ENCODE peak calls at places on chromosomes 11 and 22, in five cellular contexts. One of them, this sample, is unnamed.

GRCh38 chr11:35622070-35622469 is 3.8 kb downstream of the FJX1 start:
- DNase-seq in transverse colon: no peak
- DNase-seq in lower leg skin: no peak
- DNase-seq in MM.1S: no peak
- DNase-seq in spleen: no peak
- DNase-seq in this sample: no peak

GRCh38 chr22:46588279-46589140 is 31.7 kb upstream of the GRAMD4 start:
- DNase-seq in transverse colon: no peak
- DNase-seq in lower leg skin: no peak
- DNase-seq in MM.1S: no peak
- DNase-seq in spleen: peak; percentile 82
- DNase-seq in this sample: no peak

GRCh38 chr11:111939836-111940604 is 2.9 kb downstream of the DIXDC1 start:
- DNase-seq in transverse colon: no peak
- DNase-seq in lower leg skin: no peak
- DNase-seq in MM.1S: no peak
- DNase-seq in spleen: no peak
- DNase-seq in this sample: no peak

GRCh38 chr11:23112987-23113886 is 253.0 kb upstream of the CCDC179 start:
- DNase-seq in transverse colon: peak; percentile 77
- DNase-seq in lower leg skin: no peak
- DNase-seq in MM.1S: peak; percentile 59
- DNase-seq in spleen: no peak
- DNase-seq in this sample: peak; percentile 34

GRCh38 chr11:115931684-115932083 is 427.5 kb upstream of the CADM1 start:
- DNase-seq in transverse colon: no peak
- DNase-seq in lower leg skin: no peak
- DNase-seq in MM.1S: no peak
- DNase-seq in spleen: no peak
- DNase-seq in this sample: no peak

GRCh38 chr11:128604723-128605122 is 17.4 kb upstream of the ETS1 start:
- DNase-seq in transverse colon: no peak
- DNase-seq in lower leg skin: no peak
- DNase-seq in MM.1S: no peak
- DNase-seq in spleen: no peak
- DNase-seq in this sample: no peak

GRCh38 chr11:6705905-6706535 is 22.9 kb upstream of the MRPL17 start:
- DNase-seq in transverse colon: peak; percentile 37
- DNase-seq in lower leg skin: no peak
- DNase-seq in MM.1S: peak; percentile 45
- DNase-seq in spleen: no peak
- DNase-seq in this sample: peak; percentile 49

GRCh38 chr11:14668733-14669301 is 25.2 kb downstream of the PDE3B start:
- DNase-seq in transverse colon: no peak
- DNase-seq in lower leg skin: no peak
- DNase-seq in MM.1S: no peak
- DNase-seq in spleen: no peak
- DNase-seq in this sample: no peak

GRCh38 chr11:95322546-95322945 is 91.5 kb upstream of the SESN3 start:
- DNase-seq in transverse colon: no peak
- DNase-seq in lower leg skin: no peak
- DNase-seq in MM.1S: no peak
- DNase-seq in spleen: no peak
- DNase-seq in this sample: no peak

GRCh38 chr11:82831364-82831763 is 68.9 kb downstream of the PRCP start:
- DNase-seq in transverse colon: no peak
- DNase-seq in lower leg skin: no peak
- DNase-seq in MM.1S: no peak
- DNase-seq in spleen: no peak
- DNase-seq in this sample: no peak

GRCh38 chr11:39732002-39732401 is 1727.5 kb downstream of the LRRC4C start:
- DNase-seq in transverse colon: no peak
- DNase-seq in lower leg skin: no peak
- DNase-seq in MM.1S: peak; percentile 14
- DNase-seq in spleen: no peak
- DNase-seq in this sample: no peak

GRCh38 chr11:36056160-36056751 is 112.4 kb downstream of the LDLRAD3 start:
- DNase-seq in transverse colon: no peak
- DNase-seq in lower leg skin: no peak
- DNase-seq in MM.1S: no peak
- DNase-seq in spleen: no peak
- DNase-seq in this sample: peak; percentile 23

GRCh38 chr11:10669258-10670033 is 24.1 kb downstream of the IRAG1 start:
- DNase-seq in transverse colon: no peak
- DNase-seq in lower leg skin: no peak
- DNase-seq in MM.1S: peak; percentile 33
- DNase-seq in spleen: no peak
- DNase-seq in this sample: no peak

GRCh38 chr11:12148466-12148865 is 38.1 kb downstream of the MICAL2 start:
- DNase-seq in transverse colon: no peak
- DNase-seq in lower leg skin: no peak
- DNase-seq in MM.1S: no peak
- DNase-seq in spleen: no peak
- DNase-seq in this sample: no peak

GRCh38 chr11:46541593-46542371 is 52.0 kb downstream of the AMBRA1 start:
- DNase-seq in transverse colon: peak; percentile 88
- DNase-seq in lower leg skin: no peak
- DNase-seq in MM.1S: no peak
- DNase-seq in spleen: no peak
- DNase-seq in this sample: no peak

GRCh38 chr22:22119003-22119402 is 125.6 kb upstream of the VPREB1 start:
- DNase-seq in transverse colon: no peak
- DNase-seq in lower leg skin: no peak
- DNase-seq in MM.1S: no peak
- DNase-seq in spleen: no peak
- DNase-seq in this sample: no peak

GRCh38 chr22:22123118-22123959 is 121.2 kb upstream of the VPREB1 start:
- DNase-seq in transverse colon: no peak
- DNase-seq in lower leg skin: no peak
- DNase-seq in MM.1S: no peak
- DNase-seq in spleen: no peak
- DNase-seq in this sample: no peak

GRCh38 chr22:22120160-22120559 is 124.4 kb upstream of the VPREB1 start:
- DNase-seq in transverse colon: no peak
- DNase-seq in lower leg skin: no peak
- DNase-seq in MM.1S: no peak
- DNase-seq in spleen: no peak
- DNase-seq in this sample: no peak

GRCh38 chr22:22122348-22123117 is 122.1 kb upstream of the VPREB1 start:
- DNase-seq in transverse colon: no peak
- DNase-seq in lower leg skin: no peak
- DNase-seq in MM.1S: no peak
- DNase-seq in spleen: no peak
- DNase-seq in this sample: no peak

DNA sequence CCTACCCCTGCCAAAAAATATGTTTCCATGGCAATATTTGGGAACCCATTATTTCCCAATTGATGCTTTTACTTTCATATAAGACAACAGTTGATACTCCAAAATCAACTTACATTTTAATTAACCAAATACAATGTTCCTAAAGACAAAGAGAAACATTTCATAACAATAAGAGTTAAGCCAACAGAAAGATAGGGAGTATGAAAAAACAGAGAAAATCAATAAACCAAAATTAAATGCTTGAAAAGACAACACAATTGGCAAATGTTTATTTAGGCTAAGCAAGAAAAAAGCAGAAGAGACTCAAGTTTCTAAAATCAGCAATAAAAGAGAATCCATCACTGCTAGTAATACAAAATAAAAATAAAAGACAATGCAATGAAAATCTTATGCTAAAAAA is 123.1 kb upstream of the VPREB1 start:
- DNase-seq in transverse colon: no peak
- DNase-seq in lower leg skin: no peak
- DNase-seq in MM.1S: no peak
- DNase-seq in spleen: no peak
- DNase-seq in this sample: no peak
- TF ChIP-seq CTCF in transverse colon: no peak
- TF ChIP-seq CTCF in lower leg skin: no peak
- TF ChIP-seq CTCF in MM.1S: no peak
- TF ChIP-seq CTCF in spleen: no peak
- TF ChIP-seq CTCF in this sample: no peak

DNA sequence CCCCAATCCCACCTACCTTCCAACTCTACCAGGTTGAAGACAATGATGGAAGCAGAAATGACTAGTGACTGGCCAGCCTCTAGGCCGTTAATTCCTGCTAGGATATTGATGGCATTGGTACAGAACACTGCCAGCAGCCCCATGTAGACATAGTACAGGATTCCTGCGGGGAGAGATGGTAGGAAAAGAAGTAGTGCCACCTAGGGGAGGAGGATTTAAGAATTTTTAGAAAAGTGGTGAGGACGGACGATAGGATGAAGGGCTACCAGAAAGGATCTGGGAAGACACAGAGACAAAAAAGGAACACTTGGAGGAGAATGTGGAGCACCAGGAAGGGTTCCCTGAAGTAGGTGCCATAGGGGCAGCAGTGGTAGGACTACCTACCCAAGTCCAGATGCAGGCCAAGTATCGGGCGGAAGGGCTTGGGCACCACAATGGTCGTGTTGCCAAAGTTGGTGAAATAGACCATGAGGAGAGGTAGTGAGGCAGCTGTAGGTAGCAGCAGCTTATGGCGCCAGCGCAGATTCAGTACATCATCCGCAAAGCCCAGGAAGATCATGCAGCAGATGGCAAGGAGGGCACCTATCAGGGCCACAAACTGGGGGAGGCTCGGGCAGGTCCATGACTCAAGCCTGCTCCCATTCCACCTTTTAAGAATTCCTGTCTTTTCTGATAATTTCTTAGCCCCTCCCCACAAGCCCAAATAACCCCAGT is 1.2 kb downstream of the DPAGT1 start:
- DNase-seq in transverse colon: no peak
- DNase-seq in lower leg skin: no peak
- DNase-seq in MM.1S: no peak
- DNase-seq in spleen: peak; percentile 67
- DNase-seq in this sample: no peak
- TF ChIP-seq CTCF in transverse colon: peak; percentile 29
- TF ChIP-seq CTCF in lower leg skin: no peak
- TF ChIP-seq CTCF in MM.1S: peak; percentile 54
- TF ChIP-seq CTCF in spleen: no peak
- TF ChIP-seq CTCF in this sample: peak; percentile 15

DNA sequence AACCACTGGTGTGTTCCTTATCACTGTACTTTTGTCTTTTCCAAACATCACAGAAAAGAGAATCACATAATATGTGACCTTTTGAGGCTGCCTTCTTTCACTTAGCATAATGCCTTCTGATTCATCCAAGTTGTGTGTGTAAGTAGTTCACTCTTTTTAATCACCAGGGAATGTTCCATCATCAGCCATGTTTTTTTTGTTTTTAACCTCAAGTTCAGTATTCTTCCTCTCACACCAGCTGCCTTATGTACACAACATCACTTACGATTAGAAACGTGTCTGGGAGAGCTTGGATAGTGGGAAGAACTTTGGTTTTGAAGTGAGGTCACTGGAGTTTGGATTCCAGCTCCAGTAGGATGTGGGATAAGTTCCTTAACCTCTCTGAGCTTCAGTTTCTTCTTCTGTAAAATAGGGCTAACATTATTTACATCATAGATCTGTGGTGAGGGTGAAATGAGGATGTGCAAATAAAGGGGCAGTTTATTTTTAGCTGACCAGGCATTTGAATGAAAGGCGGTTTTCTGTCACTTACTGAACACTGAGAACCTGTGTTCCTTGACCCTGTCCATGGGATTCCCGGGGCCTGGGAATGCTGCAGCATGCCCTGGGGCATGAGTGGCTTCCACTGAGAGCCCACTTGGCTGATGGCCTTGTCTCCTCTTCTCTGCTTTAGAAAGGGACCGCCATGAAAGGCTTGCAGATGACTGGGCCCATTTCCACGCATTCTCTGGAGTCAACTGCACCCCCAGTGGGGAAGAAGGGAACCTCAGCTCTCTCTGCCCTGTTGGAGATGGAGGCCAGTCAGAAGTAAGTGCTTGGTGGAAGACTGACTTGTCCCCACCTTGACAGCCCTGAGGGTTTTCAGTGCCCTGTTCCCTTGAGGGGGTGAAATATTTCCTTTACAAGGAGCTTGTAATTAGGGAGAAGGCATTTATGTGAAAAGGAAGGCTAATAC is 92.6 kb downstream of the DEPDC5 start:
- DNase-seq in transverse colon: no peak
- DNase-seq in lower leg skin: no peak
- DNase-seq in MM.1S: no peak
- DNase-seq in spleen: no peak
- DNase-seq in this sample: peak; percentile 34
- TF ChIP-seq CTCF in transverse colon: peak; percentile 10
- TF ChIP-seq CTCF in lower leg skin: no peak
- TF ChIP-seq CTCF in MM.1S: peak; percentile 29
- TF ChIP-seq CTCF in spleen: peak; percentile 16
- TF ChIP-seq CTCF in this sample: no peak

GRCh38 chr22:25282671-25283561 is 63.5 kb downstream of the CRYBB2 start:
- DNase-seq in transverse colon: no peak
- DNase-seq in lower leg skin: no peak
- DNase-seq in MM.1S: no peak
- DNase-seq in spleen: no peak
- DNase-seq in this sample: peak; percentile 36
- TF ChIP-seq CTCF in transverse colon: no peak
- TF ChIP-seq CTCF in lower leg skin: no peak
- TF ChIP-seq CTCF in MM.1S: no peak
- TF ChIP-seq CTCF in spleen: no peak
- TF ChIP-seq CTCF in this sample: no peak

DNA sequence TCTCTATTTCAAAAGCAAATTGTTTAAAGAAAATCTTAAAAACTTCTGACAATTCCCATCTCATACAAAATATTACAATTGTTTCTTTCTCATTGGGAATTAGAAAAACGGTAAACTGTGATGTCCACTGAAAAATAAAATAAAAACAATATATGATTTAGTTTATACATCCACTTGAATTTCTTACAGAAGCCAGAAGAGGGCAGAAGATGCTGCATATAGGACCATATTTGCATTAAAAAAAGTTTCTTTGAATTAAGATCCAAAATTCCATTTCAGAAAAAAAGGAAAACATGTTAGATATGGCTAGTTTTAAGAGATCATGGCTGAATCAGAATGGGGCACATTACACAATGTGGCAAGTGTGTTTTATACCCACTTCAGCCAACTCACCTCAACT is 39.3 kb upstream of the LRRC4C start:
- DNase-seq in transverse colon: no peak
- DNase-seq in lower leg skin: no peak
- DNase-seq in MM.1S: no peak
- DNase-seq in spleen: no peak
- DNase-seq in this sample: no peak
- TF ChIP-seq CTCF in transverse colon: peak; percentile 22
- TF ChIP-seq CTCF in lower leg skin: no peak
- TF ChIP-seq CTCF in MM.1S: peak; percentile 41
- TF ChIP-seq CTCF in spleen: no peak
- TF ChIP-seq CTCF in this sample: no peak

GRCh38 chr11:76577921-76578654 is 92.5 kb downstream of the LRRC32 start:
- DNase-seq in transverse colon: no peak
- DNase-seq in lower leg skin: no peak
- DNase-seq in MM.1S: no peak
- DNase-seq in spleen: no peak
- DNase-seq in this sample: no peak

GRCh38 chr11:76579752-76580151 is 90.8 kb downstream of the LRRC32 start:
- DNase-seq in transverse colon: no peak
- DNase-seq in lower leg skin: no peak
- DNase-seq in MM.1S: no peak
- DNase-seq in spleen: no peak
- DNase-seq in this sample: no peak

GRCh38 chr11:76577199-76577920 is 93.2 kb downstream of the LRRC32 start:
- DNase-seq in transverse colon: peak; percentile 64
- DNase-seq in lower leg skin: no peak
- DNase-seq in MM.1S: no peak
- DNase-seq in spleen: no peak
- DNase-seq in this sample: no peak

GRCh38 chr11:76578655-76579046 is 91.9 kb downstream of the LRRC32 start:
- DNase-seq in transverse colon: no peak
- DNase-seq in lower leg skin: no peak
- DNase-seq in MM.1S: no peak
- DNase-seq in spleen: peak; percentile 87
- DNase-seq in this sample: no peak

GRCh38 chr11:76579047-76579751 is 91.3 kb downstream of the LRRC32 start:
- DNase-seq in transverse colon: no peak
- DNase-seq in lower leg skin: no peak
- DNase-seq in MM.1S: no peak
- DNase-seq in spleen: no peak
- DNase-seq in this sample: no peak
- TF ChIP-seq CTCF in transverse colon: no peak
- TF ChIP-seq CTCF in lower leg skin: no peak
- TF ChIP-seq CTCF in MM.1S: no peak
- TF ChIP-seq CTCF in spleen: peak; percentile 6
- TF ChIP-seq CTCF in this sample: no peak